ENCODE peak calls at places on chromosome 9, in eight cellular contexts. Q is HL-60; H is AG10803; G is H7; M is fibroblast of lung; D is GM12878; I is GM23338; U is CD4-positive, alpha-beta memory T cell. Y is an unnamed sample.

GRCh38 chr9:137973829-137974416 is 96.3 kb downstream of the CACNA1B start:
- DNase-seq in Q (no peak), H (no peak), G (peak), M (no peak), D (no peak), I (no peak), U (no peak), Y (no peak)

GRCh38 chr9:137057545-137057944 is 3.7 kb upstream of the ENTPD2 start:
- DNase-seq in Q (no peak), H (no peak), G (no peak), M (no peak), D (no peak), I (no peak), U (no peak), Y (no peak)

GRCh38 chr9:79902937-79903600 is 331.3 kb downstream of the TLE4 start:
- DNase-seq in Q (no peak), H (no peak), G (no peak), M (peak), D (no peak), I (no peak), U (no peak), Y (no peak)

GRCh38 chr9:70987986-70988385 is 133.4 kb downstream of the TRPM3 start:
- DNase-seq in Q (no peak), H (peak), G (no peak), M (peak), D (no peak), I (no peak), U (no peak), Y (peak)

GRCh38 chr9:88932766-88933165 is 58.5 kb upstream of the S1PR3 start:
- DNase-seq in Q (no peak), H (no peak), G (peak), M (no peak), D (no peak), I (peak), U (no peak), Y (no peak)

GRCh38 chr9:7542648-7543165 is 256.9 kb downstream of the DMAC1 start:
- DNase-seq in Q (no peak), H (no peak), G (no peak), M (no peak), D (no peak), I (peak), U (no peak), Y (no peak)

GRCh38 chr9:121286973-121287721 is 19.2 kb downstream of the GSN start:
- DNase-seq in Q (peak), H (peak), G (peak), M (peak), D (no peak), I (peak), U (no peak), Y (peak)

GRCh38 chr9:109781541-109782197 is 1.7 kb downstream of the PALM2AKAP2 start:
- DNase-seq in Q (no peak), H (peak), G (no peak), M (peak), D (no peak), I (no peak), U (no peak), Y (no peak)

GRCh38 chr9:135693265-135693664 is 6.0 kb downstream of the SOHLH1 start:
- DNase-seq in Q (no peak), H (no peak), G (no peak), M (no peak), D (no peak), I (no peak), U (no peak), Y (no peak)

GRCh38 chr9:110919055-110919445 is 119.2 kb downstream of the LPAR1 start:
- DNase-seq in Q (no peak), H (no peak), G (no peak), M (no peak), D (no peak), I (no peak), U (no peak), Y (no peak)

GRCh38 chr9:121954477-121955175 is 138.5 kb downstream of the TTLL11 start:
- DNase-seq in Q (no peak), H (peak), G (no peak), M (peak), D (no peak), I (no peak), U (no peak), Y (peak)

GRCh38 chr9:124272979-124273378 is 15.2 kb downstream of the NEK6 start:
- DNase-seq in Q (no peak), H (no peak), G (no peak), M (no peak), D (no peak), I (no peak), U (no peak), Y (no peak)

GRCh38 chr9:12224449-12224848 is 468.7 kb upstream of the TYRP1 start:
- DNase-seq in Q (no peak), H (no peak), G (no peak), M (no peak), D (no peak), I (peak), U (no peak), Y (no peak)
- H3K4me3 ChIP-seq in Q (no peak), H (no peak), G (no peak), M (no peak), D (no peak), I (no peak), U (no peak), Y (no peak)

GRCh38 chr9:95450171-95451107 is 66.3 kb downstream of the PTCH1 start:
- DNase-seq in Q (no peak), H (no peak), G (no peak), M (no peak), D (no peak), I (peak), U (no peak), Y (no peak)
- H3K4me3 ChIP-seq in Q (no peak), H (no peak), G (no peak), M (no peak), D (no peak), I (no peak), U (no peak), Y (no peak)

DNA sequence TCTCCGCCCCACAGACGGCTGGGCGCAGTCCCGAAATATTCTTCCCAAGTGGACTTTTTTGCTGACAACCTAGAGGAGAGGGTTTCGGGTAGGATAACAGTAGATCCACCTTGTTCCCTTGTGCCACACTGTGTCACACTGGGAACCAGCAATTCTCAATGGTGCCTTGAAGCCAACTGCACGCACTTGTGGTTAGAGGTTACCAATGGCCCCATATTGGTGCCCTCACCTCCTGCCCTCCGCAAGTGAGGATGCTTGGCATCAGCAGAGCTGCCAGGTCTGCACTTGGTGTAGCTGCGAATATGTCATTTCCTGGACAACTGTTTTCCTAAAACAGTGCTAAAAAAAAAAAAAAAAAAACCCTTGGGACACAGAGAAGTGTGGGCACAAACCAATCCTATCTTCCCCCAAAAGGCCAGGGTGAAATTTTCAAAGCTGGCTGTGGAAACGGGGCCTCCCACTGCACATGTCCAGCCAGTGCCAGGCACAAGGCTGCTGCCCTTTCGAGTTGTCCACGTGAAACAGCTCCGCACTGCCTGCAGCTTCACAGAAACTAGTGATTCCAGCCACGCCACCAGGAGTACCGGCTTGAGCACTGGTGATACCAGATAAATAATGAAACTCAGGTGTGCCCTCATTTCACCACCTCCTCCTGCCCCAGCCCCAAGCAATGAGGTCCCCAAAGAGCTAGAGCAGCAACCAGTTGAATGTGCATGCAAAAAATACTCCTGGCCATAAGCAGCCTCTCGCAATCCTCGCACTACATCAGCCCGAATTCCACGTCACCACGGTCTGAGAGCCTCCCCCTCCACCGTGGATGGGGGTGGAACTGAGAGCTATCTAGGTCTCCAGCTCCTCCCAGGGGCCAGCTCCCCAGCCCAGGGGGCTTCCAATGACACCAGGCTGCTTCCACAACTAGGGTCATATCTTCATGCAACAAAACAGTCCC is 51.2 kb downstream of the USP20 start:
- DNase-seq in Q (peak), H (no peak), G (no peak), M (no peak), D (peak), I (no peak), U (peak), Y (no peak)
- H3K4me3 ChIP-seq in Q (peak), H (peak), G (no peak), M (no peak), D (peak), I (peak), U (peak), Y (peak)

DNA sequence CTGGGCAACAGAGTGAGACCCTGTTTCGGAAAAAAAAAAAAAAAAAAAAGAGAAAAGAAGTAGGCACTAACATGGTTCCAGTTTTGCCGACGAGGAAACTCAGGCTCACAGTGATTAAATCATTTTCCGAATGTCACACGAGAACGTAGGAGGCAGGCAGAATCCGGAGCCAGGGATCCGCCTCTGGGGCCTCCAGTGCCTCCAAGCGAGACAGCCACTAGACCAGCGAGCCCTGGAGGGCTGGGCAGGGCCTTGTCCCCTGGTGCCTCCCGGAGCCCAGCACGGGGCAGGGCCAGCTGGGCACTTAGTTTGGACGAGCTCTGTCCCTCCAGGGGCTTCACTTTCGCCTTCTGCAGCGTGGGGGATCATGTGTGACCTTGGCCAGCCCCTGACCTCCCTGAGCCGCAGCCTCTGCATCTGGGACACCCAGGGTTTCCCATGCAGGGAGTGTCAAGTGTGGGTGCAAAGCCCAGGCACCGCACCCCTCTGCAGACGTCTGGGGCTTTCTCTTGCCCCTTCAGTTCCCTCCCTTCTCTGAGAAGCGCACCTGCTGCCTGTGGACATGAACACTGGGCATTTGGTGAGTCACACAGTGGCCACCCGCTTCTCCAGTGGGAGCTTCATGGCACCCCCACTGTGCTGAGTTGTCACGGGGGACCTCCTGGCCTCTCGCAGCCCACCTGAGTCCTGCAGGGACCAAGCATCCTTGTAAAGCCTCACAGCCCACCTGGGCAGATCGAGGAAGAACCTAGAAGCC is 80.3 kb downstream of the RXRA start:
- DNase-seq in Q (no peak), H (peak), G (peak), M (no peak), D (no peak), I (no peak), U (no peak), Y (no peak)
- H3K4me3 ChIP-seq in Q (no peak), H (peak), G (no peak), M (peak), D (peak), I (no peak), U (peak), Y (peak)

DNA sequence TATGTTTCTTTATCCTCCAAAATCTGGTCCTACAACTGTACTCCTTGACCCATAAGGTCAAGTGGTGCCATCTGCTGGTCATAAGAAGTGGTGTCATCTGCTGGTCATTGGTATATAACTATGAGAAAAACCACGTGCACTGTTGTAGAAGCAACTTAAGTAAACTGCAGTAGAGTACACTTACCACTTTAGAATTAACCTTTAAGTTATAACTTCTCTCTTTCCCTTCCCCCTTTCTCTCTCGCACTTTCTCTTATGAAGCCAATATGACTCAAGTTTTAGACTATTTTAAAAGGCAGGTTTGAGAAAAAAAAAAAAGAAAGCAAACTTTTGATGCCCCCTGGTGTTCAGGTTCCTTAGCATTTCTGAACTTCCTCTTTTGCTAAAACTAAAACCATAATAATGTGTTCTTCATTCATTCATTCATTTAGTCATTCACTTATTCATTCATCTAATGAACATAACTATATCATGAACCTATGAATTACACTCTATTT is 12.8 kb upstream of the MTAP start:
- DNase-seq in Q (peak), H (peak), G (peak), M (peak), D (peak), I (peak), U (peak), Y (peak)
- H3K4me3 ChIP-seq in Q (no peak), H (peak), G (no peak), M (peak), D (no peak), I (peak), U (no peak), Y (peak)

GRCh38 chr9:101448680-101449070 is 13.1 kb upstream of the ALDOB start:
- DNase-seq in Q (no peak), H (no peak), G (no peak), M (no peak), D (no peak), I (no peak), U (no peak), Y (no peak)

GRCh38 chr9:101442248-101443136 is 6.9 kb upstream of the ALDOB start:
- DNase-seq in Q (no peak), H (no peak), G (no peak), M (no peak), D (no peak), I (no peak), U (no peak), Y (no peak)

GRCh38 chr9:101446732-101447131 is 11.2 kb upstream of the ALDOB start:
- DNase-seq in Q (no peak), H (no peak), G (no peak), M (no peak), D (no peak), I (no peak), U (no peak), Y (no peak)

GRCh38 chr9:101443358-101443757 is 7.8 kb upstream of the ALDOB start:
- DNase-seq in Q (no peak), H (no peak), G (peak), M (no peak), D (no peak), I (no peak), U (no peak), Y (no peak)

GRCh38 chr9:101445353-101446029 is 9.9 kb upstream of the ALDOB start:
- DNase-seq in Q (no peak), H (peak), G (no peak), M (no peak), D (no peak), I (no peak), U (no peak), Y (no peak)
- H3K4me3 ChIP-seq in Q (no peak), H (peak), G (no peak), M (peak), D (no peak), I (no peak), U (no peak), Y (no peak)

GRCh38 chr9:127742435-127743088 is 7.5 kb upstream of the TOR2A start:
- DNase-seq in Q (no peak), H (peak), G (peak), M (peak), D (no peak), I (peak), U (no peak), Y (peak)
- H3K4me3 ChIP-seq in Q (no peak), H (peak), G (peak), M (peak), D (no peak), I (peak), U (no peak), Y (peak)

GRCh38 chr9:114138537-114138936 is 16.8 kb upstream of the COL27A1 start:
- DNase-seq in Q (no peak), H (peak), G (peak), M (no peak), D (no peak), I (no peak), U (no peak), Y (no peak)
- H3K4me3 ChIP-seq in Q (no peak), H (no peak), G (no peak), M (no peak), D (no peak), I (no peak), U (no peak), Y (no peak)

DNA sequence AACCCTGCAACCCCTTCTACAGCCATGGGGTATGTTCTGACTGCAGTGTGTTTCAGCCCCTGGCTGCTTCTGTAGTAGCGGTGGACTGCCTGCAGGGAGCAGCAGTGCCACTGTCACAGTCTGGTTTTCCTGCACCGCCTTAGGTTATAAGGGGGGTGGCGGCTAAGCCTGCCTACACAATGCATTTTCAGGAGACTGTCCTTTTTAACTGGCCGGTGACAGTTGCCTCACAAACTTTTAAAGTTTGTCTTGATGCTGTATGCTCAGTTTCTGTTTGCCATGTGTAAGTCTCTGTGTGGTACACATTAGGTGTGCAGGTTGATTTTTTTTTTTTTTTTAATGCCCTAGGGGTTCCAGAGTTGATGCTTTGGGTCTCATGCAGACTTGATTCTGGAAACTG is 53.0 kb downstream of the NUP214 start:
- DNase-seq in Q (peak), H (peak), G (peak), M (peak), D (peak), I (peak), U (peak), Y (peak)
- H3K4me3 ChIP-seq in Q (no peak), H (no peak), G (no peak), M (no peak), D (no peak), I (no peak), U (no peak), Y (no peak)

GRCh38 chr9:14383296-14383695 is 69.4 kb upstream of the NFIB start:
- DNase-seq in Q (no peak), H (peak), G (no peak), M (peak), D (no peak), I (no peak), U (no peak), Y (peak)
- H3K4me3 ChIP-seq in Q (no peak), H (no peak), G (no peak), M (no peak), D (no peak), I (no peak), U (no peak), Y (no peak)

Y was measured in skeletal muscle cell.